ENCODE peak calls at places on chromosomes 3 and 15, in four cellular contexts. H is mesothelial cell of epicardium, A is GM13976, L is left cardiac atrium. V is an unnamed sample.

GRCh38 chr3:147656023-147656422 is 246.9 kb downstream of the ZIC1 start:
- DNase-seq in H (no peak), A (no peak), L (no peak), V (no peak)

GRCh38 chr3:174097686-174098085 is 700.1 kb downstream of the NLGN1 start:
- DNase-seq in H (no peak), A (no peak), L (no peak), V (no peak)

GRCh38 chr3:134852893-134853351 is 57.9 kb downstream of the EPHB1 start:
- DNase-seq in H (no peak), A (peak), L (no peak), V (peak)

GRCh38 chr3:191328383-191328962 is 721 bp upstream of the CCDC50 start:
- DNase-seq in H (no peak), A (no peak), L (no peak), V (no peak)

GRCh38 chr3:15206662-15207576 is 873 bp downstream of the CAPN7 start:
- DNase-seq in H (no peak), A (peak), L (no peak), V (peak)

GRCh38 chr3:15645740-15646490 is 44.4 kb downstream of the BTD start:
- DNase-seq in H (peak), A (no peak), L (no peak), V (no peak)

GRCh38 chr15:60520825-60521368 is 42.0 kb upstream of the ICE2 start:
- DNase-seq in H (peak), A (peak), L (peak), V (peak)

GRCh38 chr15:81091889-81092558 is 42.0 kb upstream of the CFAP161 start:
- DNase-seq in H (no peak), A (no peak), L (no peak), V (no peak)